ENCODE peak calls at places on chromosomes 13 and 19, in eight cellular contexts. One of them, this sample, is unnamed.

GRCh38 chr13:30785146-30785845 is 50.0 kb downstream of the ALOX5AP start:
- DNase-seq in GM23338: no peak
- DNase-seq in ovary: no peak
- DNase-seq in Caco-2: no peak
- DNase-seq in CD8-positive, alpha-beta T cell: no peak
- DNase-seq in body of pancreas: no peak
- DNase-seq in adrenal gland: no peak
- DNase-seq in breast epithelium: no peak
- DNase-seq in this sample: peak; percentile 41

GRCh38 chr19:10352764-10353671 is 13.6 kb upstream of the ICAM3 start:
- DNase-seq in breast epithelium: no peak
- DNase-seq in ovary: peak; percentile 90
- DNase-seq in GM23338: peak; percentile 96
- DNase-seq in adrenal gland: peak; percentile 91
- DNase-seq in Caco-2: peak; percentile 24
- DNase-seq in CD8-positive, alpha-beta T cell: no peak
- DNase-seq in body of pancreas: peak; percentile 17
- DNase-seq in this sample: no peak

GRCh38 chr13:86946734-86947133 is 724.4 kb upstream of the SLITRK5 start:
- DNase-seq in CD8-positive, alpha-beta T cell: no peak
- DNase-seq in GM23338: peak; percentile 44
- DNase-seq in breast epithelium: no peak
- DNase-seq in Caco-2: no peak
- DNase-seq in adrenal gland: no peak
- DNase-seq in ovary: no peak
- DNase-seq in body of pancreas: no peak
- DNase-seq in this sample: no peak

GRCh38 chr13:86960876-86961275 is 710.3 kb upstream of the SLITRK5 start:
- DNase-seq in CD8-positive, alpha-beta T cell: no peak
- DNase-seq in breast epithelium: no peak
- DNase-seq in GM23338: no peak
- DNase-seq in ovary: no peak
- DNase-seq in Caco-2: no peak
- DNase-seq in body of pancreas: no peak
- DNase-seq in adrenal gland: no peak
- DNase-seq in this sample: no peak

GRCh38 chr19:57888494-57889231 is at the start of gene ZNF814:
- DNase-seq in GM23338: peak; percentile 99
- DNase-seq in adrenal gland: peak; percentile 89
- DNase-seq in breast epithelium: peak; percentile 89
- DNase-seq in ovary: peak; percentile 72
- DNase-seq in CD8-positive, alpha-beta T cell: peak; percentile 78
- DNase-seq in body of pancreas: peak; percentile 78
- DNase-seq in Caco-2: no peak
- DNase-seq in this sample: peak; percentile 79

GRCh38 chr13:51317262-51317661 is 22.2 kb upstream of the SERPINE3 start:
- DNase-seq in breast epithelium: no peak
- DNase-seq in CD8-positive, alpha-beta T cell: no peak
- DNase-seq in body of pancreas: no peak
- DNase-seq in Caco-2: no peak
- DNase-seq in adrenal gland: no peak
- DNase-seq in ovary: no peak
- DNase-seq in GM23338: no peak
- DNase-seq in this sample: no peak

GRCh38 chr19:27974082-27974513 is 1238.9 kb downstream of the UQCRFS1 start:
- DNase-seq in adrenal gland: peak; percentile 52
- DNase-seq in breast epithelium: no peak
- DNase-seq in CD8-positive, alpha-beta T cell: no peak
- DNase-seq in body of pancreas: peak; percentile 57
- DNase-seq in GM23338: peak; percentile 76
- DNase-seq in ovary: no peak
- DNase-seq in Caco-2: peak; percentile 31
- DNase-seq in this sample: no peak

GRCh38 chr19:6639439-6639838 is 30.5 kb downstream of the TNFSF14 start:
- DNase-seq in ovary: no peak
- DNase-seq in GM23338: no peak
- DNase-seq in adrenal gland: no peak
- DNase-seq in CD8-positive, alpha-beta T cell: no peak
- DNase-seq in Caco-2: no peak
- DNase-seq in breast epithelium: no peak
- DNase-seq in body of pancreas: no peak
- DNase-seq in this sample: no peak

GRCh38 chr13:66657165-66657895 is 572.8 kb downstream of the PCDH9 start:
- DNase-seq in adrenal gland: peak; percentile 97
- DNase-seq in ovary: peak; percentile 24
- DNase-seq in breast epithelium: peak; percentile 90
- DNase-seq in CD8-positive, alpha-beta T cell: no peak
- DNase-seq in GM23338: peak; percentile 8
- DNase-seq in body of pancreas: peak; percentile 65
- DNase-seq in Caco-2: no peak
- DNase-seq in this sample: peak; percentile 57

GRCh38 chr13:37326319-37326718 is 220.9 kb upstream of the CSNK1A1L start:
- DNase-seq in CD8-positive, alpha-beta T cell: no peak
- DNase-seq in GM23338: no peak
- DNase-seq in ovary: no peak
- DNase-seq in Caco-2: no peak
- DNase-seq in breast epithelium: no peak
- DNase-seq in adrenal gland: no peak
- DNase-seq in body of pancreas: no peak
- DNase-seq in this sample: no peak

GRCh38 chr13:49502954-49503353 is 7.2 kb downstream of the PHF11 start:
- DNase-seq in CD8-positive, alpha-beta T cell: no peak
- DNase-seq in breast epithelium: no peak
- DNase-seq in ovary: no peak
- DNase-seq in Caco-2: no peak
- DNase-seq in GM23338: no peak
- DNase-seq in adrenal gland: peak; percentile 73
- DNase-seq in body of pancreas: peak; percentile 7
- DNase-seq in this sample: no peak

GRCh38 chr13:95660981-95661581 is 15.9 kb upstream of the DNAJC3 start:
- DNase-seq in GM23338: peak; percentile 74
- DNase-seq in body of pancreas: peak; percentile 37
- DNase-seq in breast epithelium: no peak
- DNase-seq in adrenal gland: no peak
- DNase-seq in ovary: no peak
- DNase-seq in CD8-positive, alpha-beta T cell: no peak
- DNase-seq in Caco-2: peak; percentile 67
- DNase-seq in this sample: no peak

GRCh38 chr19:45403781-45404556 is 900 bp downstream of the PPP1R13L start:
- DNase-seq in ovary: peak; percentile 52
- DNase-seq in Caco-2: peak; percentile 93
- DNase-seq in CD8-positive, alpha-beta T cell: peak; percentile 70
- DNase-seq in GM23338: peak; percentile 95
- DNase-seq in body of pancreas: peak; percentile 84
- DNase-seq in breast epithelium: peak; percentile 81
- DNase-seq in adrenal gland: peak; percentile 71
- DNase-seq in this sample: peak; percentile 71

GRCh38 chr13:95023405-95023804 is 277.8 kb downstream of the ABCC4 start:
- DNase-seq in Caco-2: no peak
- DNase-seq in body of pancreas: no peak
- DNase-seq in ovary: no peak
- DNase-seq in breast epithelium: no peak
- DNase-seq in CD8-positive, alpha-beta T cell: no peak
- DNase-seq in GM23338: no peak
- DNase-seq in adrenal gland: no peak
- DNase-seq in this sample: no peak

GRCh38 chr13:58869566-58869965 is 1238.0 kb downstream of the PCDH17 start:
- DNase-seq in body of pancreas: no peak
- DNase-seq in adrenal gland: no peak
- DNase-seq in breast epithelium: no peak
- DNase-seq in GM23338: no peak
- DNase-seq in CD8-positive, alpha-beta T cell: no peak
- DNase-seq in Caco-2: peak; percentile 26
- DNase-seq in ovary: no peak
- DNase-seq in this sample: no peak

GRCh38 chr13:94028234-94029145 is 451.0 kb downstream of the DCT start:
- DNase-seq in Caco-2: no peak
- DNase-seq in CD8-positive, alpha-beta T cell: no peak
- DNase-seq in GM23338: no peak
- DNase-seq in ovary: no peak
- DNase-seq in adrenal gland: no peak
- DNase-seq in breast epithelium: no peak
- DNase-seq in body of pancreas: no peak
- DNase-seq in this sample: no peak

GRCh38 chr13:34808649-34809048 is 133.4 kb upstream of the NBEA start:
- DNase-seq in CD8-positive, alpha-beta T cell: no peak
- DNase-seq in adrenal gland: no peak
- DNase-seq in body of pancreas: no peak
- DNase-seq in Caco-2: no peak
- DNase-seq in ovary: no peak
- DNase-seq in GM23338: no peak
- DNase-seq in breast epithelium: no peak
- DNase-seq in this sample: no peak

GRCh38 chr19:43526884-43527859 is at the start of gene ETHE1:
- DNase-seq in Caco-2: peak; percentile 91
- DNase-seq in GM23338: peak; percentile 89
- DNase-seq in ovary: peak; percentile 77
- DNase-seq in adrenal gland: peak; percentile 84
- DNase-seq in body of pancreas: peak; percentile 88
- DNase-seq in breast epithelium: peak; percentile 73
- DNase-seq in CD8-positive, alpha-beta T cell: peak; percentile 71
- DNase-seq in this sample: peak; percentile 81

GRCh38 chr13:33115274-33115673 is 99.1 kb downstream of the KL start:
- DNase-seq in breast epithelium: no peak
- DNase-seq in GM23338: no peak
- DNase-seq in adrenal gland: no peak
- DNase-seq in body of pancreas: no peak
- DNase-seq in Caco-2: no peak
- DNase-seq in ovary: no peak
- DNase-seq in CD8-positive, alpha-beta T cell: no peak
- DNase-seq in this sample: no peak

GRCh38 chr13:51767100-51767499 is 36.9 kb downstream of the DHRS12 start:
- DNase-seq in GM23338: peak; percentile 72
- DNase-seq in ovary: no peak
- DNase-seq in breast epithelium: no peak
- DNase-seq in body of pancreas: no peak
- DNase-seq in Caco-2: no peak
- DNase-seq in adrenal gland: no peak
- DNase-seq in CD8-positive, alpha-beta T cell: no peak
- DNase-seq in this sample: no peak

GRCh38 chr13:44989941-44990340 is 603 bp downstream of the GPALPP1 start:
- DNase-seq in GM23338: peak; percentile 22
- DNase-seq in body of pancreas: no peak
- DNase-seq in adrenal gland: no peak
- DNase-seq in ovary: no peak
- DNase-seq in breast epithelium: no peak
- DNase-seq in Caco-2: peak; percentile 22
- DNase-seq in CD8-positive, alpha-beta T cell: peak; percentile 5
- DNase-seq in this sample: no peak

GRCh38 chr13:111893607-111894443 is 173.1 kb upstream of the SOX1 start:
- DNase-seq in Caco-2: no peak
- DNase-seq in ovary: no peak
- DNase-seq in breast epithelium: peak; percentile 34
- DNase-seq in adrenal gland: no peak
- DNase-seq in GM23338: peak; percentile 52
- DNase-seq in CD8-positive, alpha-beta T cell: no peak
- DNase-seq in body of pancreas: no peak
- DNase-seq in this sample: no peak

DNA sequence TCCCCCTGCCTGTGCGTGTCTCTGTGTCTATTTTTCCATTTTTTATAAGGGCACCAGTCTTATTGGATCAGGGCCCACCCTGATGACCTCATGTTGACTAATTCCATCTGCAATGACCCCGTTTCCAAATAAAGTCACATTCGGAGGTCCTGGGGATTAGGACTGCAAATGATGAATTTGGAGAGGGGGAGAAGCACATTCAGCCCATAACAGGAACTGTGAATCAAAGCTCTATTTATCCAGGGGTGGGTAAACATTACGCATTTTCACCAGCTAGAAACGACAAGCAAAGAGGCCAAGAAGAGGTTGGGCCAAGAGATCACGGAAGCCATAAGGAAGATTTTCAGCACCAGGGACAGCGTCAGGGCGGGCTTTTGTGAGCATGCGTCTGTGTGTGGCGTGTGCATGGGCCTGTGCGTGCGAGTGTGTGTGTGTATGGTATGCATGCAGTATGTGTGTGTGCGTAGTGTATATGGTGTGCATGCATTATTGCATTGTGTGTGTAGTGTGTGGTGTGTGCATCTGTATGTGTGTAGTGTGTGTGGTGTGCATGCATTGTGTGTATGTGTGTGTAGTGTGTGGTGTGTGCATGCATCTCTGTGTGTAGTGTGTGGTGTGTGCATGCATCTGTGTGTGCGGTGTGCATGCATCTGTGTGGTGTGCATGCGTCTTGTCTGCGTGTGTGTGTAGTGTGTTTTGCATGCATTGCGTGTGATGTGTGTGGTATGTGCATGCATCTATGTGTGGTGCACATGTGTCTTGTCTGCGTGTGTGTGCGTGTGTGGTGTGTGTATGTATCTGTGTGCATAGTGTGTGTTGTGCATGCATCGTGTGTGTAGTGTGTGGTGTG is 19.6 kb downstream of the CELF5 start:
- DNase-seq in breast epithelium: no peak
- DNase-seq in body of pancreas: no peak
- DNase-seq in ovary: peak; percentile 39
- DNase-seq in GM23338: peak; percentile 88
- DNase-seq in adrenal gland: no peak
- DNase-seq in Caco-2: peak; percentile 68
- DNase-seq in CD8-positive, alpha-beta T cell: peak; percentile 54
- DNase-seq in this sample: no peak
- H3K4me1 ChIP-seq in breast epithelium: no peaks in the 10 kb centered on the region
- H3K4me1 ChIP-seq in body of pancreas: no peaks in the 10 kb centered on the region
- H3K4me1 ChIP-seq in ovary: no peaks in the 10 kb centered on the region
- H3K4me1 ChIP-seq in GM23338: no peaks in the 10 kb centered on the region
- H3K4me1 ChIP-seq in adrenal gland: no peaks in the 10 kb centered on the region
- H3K4me1 ChIP-seq in Caco-2: no peaks in the 10 kb centered on the region
- H3K4me1 ChIP-seq in CD8-positive, alpha-beta T cell: no peaks in the 10 kb centered on the region
- H3K4me1 ChIP-seq in this sample: no peaks in the 10 kb centered on the region

DNA sequence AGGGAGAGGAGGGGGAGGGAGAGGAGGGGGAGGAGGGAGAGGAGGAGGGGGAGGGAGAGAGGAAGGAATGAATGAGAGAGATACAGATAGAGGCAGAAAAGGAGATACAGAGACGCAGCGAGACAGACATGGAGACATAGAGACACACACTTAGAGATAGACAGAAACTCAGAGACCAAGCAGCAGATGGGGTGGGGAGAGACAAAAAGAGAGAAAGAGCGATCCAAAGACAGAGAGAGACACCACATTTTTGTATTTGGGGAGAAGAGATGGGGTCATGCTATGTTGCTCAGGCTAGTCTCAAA is 877 bp upstream of the CA11 start:
- DNase-seq in breast epithelium: no peak
- DNase-seq in adrenal gland: no peak
- DNase-seq in GM23338: no peak
- DNase-seq in body of pancreas: no peak
- DNase-seq in Caco-2: no peak
- DNase-seq in ovary: no peak
- DNase-seq in CD8-positive, alpha-beta T cell: no peak
- DNase-seq in this sample: no peak
- TF ChIP-seq CTCF in breast epithelium: no peak
- TF ChIP-seq CTCF in adrenal gland: no peak
- TF ChIP-seq CTCF in GM23338: no peak
- TF ChIP-seq CTCF in body of pancreas: no peak
- TF ChIP-seq CTCF in Caco-2: no peak
- TF ChIP-seq CTCF in ovary: no peak
- TF ChIP-seq CTCF in CD8-positive, alpha-beta T cell: no peak
- TF ChIP-seq CTCF in this sample: no peak

GRCh38 chr13:101576452-101576851 is 124.0 kb downstream of the ITGBL1 start:
- DNase-seq in breast epithelium: no peak
- DNase-seq in Caco-2: no peak
- DNase-seq in adrenal gland: no peak
- DNase-seq in GM23338: no peak
- DNase-seq in body of pancreas: no peak
- DNase-seq in CD8-positive, alpha-beta T cell: no peak
- DNase-seq in ovary: no peak
- DNase-seq in this sample: no peak
- H3K4me1 ChIP-seq in breast epithelium: no peaks in the 10 kb centered on the region
- H3K4me1 ChIP-seq in Caco-2: no peaks in the 10 kb centered on the region
- H3K4me1 ChIP-seq in adrenal gland: no peaks in the 10 kb centered on the region
- H3K4me1 ChIP-seq in GM23338: peaks cover 4% of the 10 kb centered on the region
- H3K4me1 ChIP-seq in body of pancreas: no peaks in the 10 kb centered on the region
- H3K4me1 ChIP-seq in CD8-positive, alpha-beta T cell: no peaks in the 10 kb centered on the region
- H3K4me1 ChIP-seq in ovary: no peaks in the 10 kb centered on the region
- H3K4me1 ChIP-seq in this sample: no peaks in the 10 kb centered on the region

GRCh38 chr13:26847281-26847680 is 86.7 kb upstream of the GPR12 start:
- DNase-seq in ovary: no peak
- DNase-seq in body of pancreas: no peak
- DNase-seq in adrenal gland: no peak
- DNase-seq in CD8-positive, alpha-beta T cell: no peak
- DNase-seq in GM23338: peak; percentile 62
- DNase-seq in Caco-2: no peak
- DNase-seq in breast epithelium: no peak
- DNase-seq in this sample: no peak
- TF ChIP-seq CTCF in ovary: no peak
- TF ChIP-seq CTCF in body of pancreas: no peak
- TF ChIP-seq CTCF in adrenal gland: no peak
- TF ChIP-seq CTCF in CD8-positive, alpha-beta T cell: no peak
- TF ChIP-seq CTCF in GM23338: no peak
- TF ChIP-seq CTCF in Caco-2: no peak
- TF ChIP-seq CTCF in breast epithelium: no peak
- TF ChIP-seq CTCF in this sample: no peak

This sample was measured in lung.